ENCODE peak calls at places on chromosomes 2 and 18, in four cellular contexts. W is HCT116, Y is Peyer's patch, T is stomach. R is an unnamed sample. For H3K4me1, the result is how much of the 10 kb centered on the place peaks cover.

GRCh38 chr2:5981241-5982055 is 289.3 kb downstream of the SOX11 start:
- DNase-seq in W (no peak), Y (no peak), T (no peak), R (no peak)

GRCh38 chr18:361941-362913 is 94.4 kb upstream of the THOC1 start:
- DNase-seq in W (no peak), Y (no peak), T (no peak), R (no peak)

GRCh38 chr2:166372046-166372445 is 3.7 kb downstream of the SCN9A start:
- DNase-seq in W (no peak), Y (no peak), T (no peak), R (no peak)

GRCh38 chr2:64517511-64517884 is 6.6 kb upstream of the AFTPH start:
- DNase-seq in W (no peak), Y (no peak), T (no peak), R (no peak)

GRCh38 chr2:72920317-72921087 is 3.2 kb downstream of the EMX1 start:
- DNase-seq in W (no peak), Y (no peak), T (peak), R (no peak)

GRCh38 chr18:29874519-29875098 is 1167.9 kb downstream of the DSC3 start:
- DNase-seq in W (peak), Y (no peak), T (no peak), R (no peak)

GRCh38 chr2:212145111-212145510 is 393.5 kb downstream of the ERBB4 start:
- DNase-seq in W (no peak), Y (no peak), T (no peak), R (no peak)

GRCh38 chr2:98515571-98515927 is 70.9 kb downstream of the INPP4A start:
- DNase-seq in W (no peak), Y (no peak), T (no peak), R (no peak)

GRCh38 chr18:41703744-41704530 is 251.1 kb upstream of the PIK3C3 start:
- DNase-seq in W (no peak), Y (no peak), T (no peak), R (no peak)

GRCh38 chr2:72263781-72264060 is 116.1 kb upstream of the CYP26B1 start:
- DNase-seq in W (no peak), Y (no peak), T (no peak), R (no peak)

GRCh38 chr2:189002079-189002478 is 27.9 kb downstream of the COL3A1 start:
- DNase-seq in W (peak), Y (no peak), T (no peak), R (no peak)

GRCh38 chr2:151071382-151071781 is 190.3 kb downstream of the RBM43 start:
- DNase-seq in W (peak), Y (no peak), T (no peak), R (no peak)

GRCh38 chr2:38416296-38417036 is 39.4 kb upstream of the ATL2 start:
- DNase-seq in W (no peak), Y (no peak), T (no peak), R (no peak)

GRCh38 chr18:44781890-44782289 is 101.2 kb downstream of the SETBP1 start:
- DNase-seq in W (no peak), Y (no peak), T (no peak), R (no peak)

GRCh38 chr2:205685314-205686230 is 3.3 kb downstream of the NRP2 start:
- DNase-seq in W (no peak), Y (peak), T (peak), R (no peak)

GRCh38 chr2:88077076-88077475 is 9.5 kb downstream of the SMYD1 start:
- DNase-seq in W (no peak), Y (no peak), T (no peak), R (no peak)

GRCh38 chr2:171409436-171409971 is 24.3 kb downstream of the METTL8 start:
- DNase-seq in W (no peak), Y (no peak), T (no peak), R (no peak)

GRCh38 chr18:9017170-9017899 is 85.2 kb upstream of the NDUFV2 start:
- DNase-seq in W (peak), Y (peak), T (peak), R (peak)

GRCh38 chr2:111900859-111901258 is 2.5 kb downstream of the MERTK start:
- DNase-seq in W (no peak), Y (no peak), T (peak), R (no peak)

GRCh38 chr2:153169567-153169966 is 309.0 kb downstream of the RPRM start:
- DNase-seq in W (no peak), Y (no peak), T (no peak), R (no peak)

GRCh38 chr2:102082591-102083586 is 59.7 kb upstream of the IL1R1 start:
- DNase-seq in W (peak), Y (no peak), T (no peak), R (no peak)

GRCh38 chr2:234308814-234309195 is 188.1 kb downstream of the ARL4C start:
- DNase-seq in W (no peak), Y (no peak), T (no peak), R (no peak)

GRCh38 chr2:102743259-102743658 is 18.6 kb upstream of the TMEM182 start:
- DNase-seq in W (no peak), Y (no peak), T (no peak), R (no peak)

GRCh38 chr2:28558421-28558820 is 62.6 kb downstream of the PLB1 start:
- DNase-seq in W (no peak), Y (no peak), T (no peak), R (no peak)

GRCh38 chr2:227884511-227884947 is 13.1 kb downstream of the DAW1 start:
- DNase-seq in W (peak), Y (peak), T (peak), R (no peak)

GRCh38 chr2:74383254-74383653 is 3.1 kb upstream of the DCTN1 start:
- DNase-seq in W (no peak), Y (no peak), T (no peak), R (no peak)

GRCh38 chr2:128276878-128277675 is 41.6 kb downstream of the HS6ST1 start:
- DNase-seq in W (no peak), Y (peak), T (no peak), R (no peak)

GRCh38 chr2:120846406-120847095 is 110.9 kb downstream of the GLI2 start:
- DNase-seq in W (no peak), Y (peak), T (no peak), R (no peak)

GRCh38 chr18:27704721-27705361 is 472.1 kb downstream of the CDH2 start:
- DNase-seq in W (no peak), Y (no peak), T (no peak), R (no peak)

GRCh38 chr2:10084956-10085851 is 5.0 kb upstream of the CYS1 start:
- DNase-seq in W (no peak), Y (no peak), T (no peak), R (no peak)

GRCh38 chr2:101348851-101349250 is 38.5 kb downstream of the CREG2 start:
- DNase-seq in W (no peak), Y (no peak), T (no peak), R (no peak)

GRCh38 chr2:152635635-152636298 is 81.5 kb downstream of the PRPF40A start:
- DNase-seq in W (peak), Y (peak), T (peak), R (no peak)

GRCh38 chr2:23286765-23287155 is 98.2 kb upstream of the KLHL29 start:
- DNase-seq in W (no peak), Y (no peak), T (no peak), R (no peak)

GRCh38 chr2:119198267-119198840 is 25.3 kb upstream of the STEAP3 start:
- DNase-seq in W (no peak), Y (no peak), T (no peak), R (no peak)
- TF ChIP-seq CTCF in W (no peak), Y (no peak), T (no peak), R (no peak)

GRCh38 chr18:3649559-3650426 is 199.8 kb downstream of the TGIF1 start:
- DNase-seq in W (no peak), Y (no peak), T (no peak), R (no peak)
- H3K4me1 ChIP-seq in W (half or more), Y (under half), T (under half), R (under half)

DNA sequence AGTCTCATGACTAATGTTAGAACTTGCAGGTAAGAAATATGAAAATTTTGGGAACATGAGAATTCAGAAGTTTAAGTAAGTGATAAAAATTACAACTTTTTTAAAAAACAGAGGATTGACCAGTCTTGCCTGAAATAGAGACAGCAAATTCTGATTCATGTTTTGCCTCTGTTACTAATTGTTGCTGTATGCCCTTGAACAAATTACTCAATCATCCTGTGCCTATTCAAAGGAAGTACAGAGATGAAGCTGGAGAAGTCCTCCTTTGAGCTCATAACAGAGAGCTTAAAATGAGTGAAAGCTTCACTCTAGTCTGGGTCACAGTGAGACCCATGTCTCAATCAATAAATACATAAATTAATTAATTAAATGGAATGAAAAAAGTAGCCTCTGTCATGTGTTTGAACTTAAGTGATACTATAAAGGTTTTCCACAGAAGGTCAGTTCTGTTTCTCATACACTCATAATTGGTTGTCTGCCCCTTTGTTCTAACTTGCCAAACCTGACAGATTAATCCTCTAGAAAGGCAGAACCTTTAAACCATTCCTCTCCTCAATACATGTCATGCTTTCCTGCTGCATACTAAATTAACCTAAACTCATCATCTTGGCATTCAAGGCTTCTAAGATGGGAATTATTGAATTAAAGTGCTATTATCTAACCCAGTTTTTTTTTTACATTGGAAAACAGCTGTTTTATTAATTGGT is 374.6 kb upstream of the LRATD1 start:
- DNase-seq in W (no peak), Y (no peak), T (no peak), R (no peak)
- TF ChIP-seq POLR2A in W (no peak), Y (no peak), T (no peak), R (no peak)

GRCh38 chr18:78805840-78806239 is 173.8 kb upstream of the SALL3 start:
- DNase-seq in W (no peak), Y (no peak), T (no peak), R (no peak)
- TF ChIP-seq CTCF in W (no peak), Y (no peak), T (no peak), R (no peak)

DNA sequence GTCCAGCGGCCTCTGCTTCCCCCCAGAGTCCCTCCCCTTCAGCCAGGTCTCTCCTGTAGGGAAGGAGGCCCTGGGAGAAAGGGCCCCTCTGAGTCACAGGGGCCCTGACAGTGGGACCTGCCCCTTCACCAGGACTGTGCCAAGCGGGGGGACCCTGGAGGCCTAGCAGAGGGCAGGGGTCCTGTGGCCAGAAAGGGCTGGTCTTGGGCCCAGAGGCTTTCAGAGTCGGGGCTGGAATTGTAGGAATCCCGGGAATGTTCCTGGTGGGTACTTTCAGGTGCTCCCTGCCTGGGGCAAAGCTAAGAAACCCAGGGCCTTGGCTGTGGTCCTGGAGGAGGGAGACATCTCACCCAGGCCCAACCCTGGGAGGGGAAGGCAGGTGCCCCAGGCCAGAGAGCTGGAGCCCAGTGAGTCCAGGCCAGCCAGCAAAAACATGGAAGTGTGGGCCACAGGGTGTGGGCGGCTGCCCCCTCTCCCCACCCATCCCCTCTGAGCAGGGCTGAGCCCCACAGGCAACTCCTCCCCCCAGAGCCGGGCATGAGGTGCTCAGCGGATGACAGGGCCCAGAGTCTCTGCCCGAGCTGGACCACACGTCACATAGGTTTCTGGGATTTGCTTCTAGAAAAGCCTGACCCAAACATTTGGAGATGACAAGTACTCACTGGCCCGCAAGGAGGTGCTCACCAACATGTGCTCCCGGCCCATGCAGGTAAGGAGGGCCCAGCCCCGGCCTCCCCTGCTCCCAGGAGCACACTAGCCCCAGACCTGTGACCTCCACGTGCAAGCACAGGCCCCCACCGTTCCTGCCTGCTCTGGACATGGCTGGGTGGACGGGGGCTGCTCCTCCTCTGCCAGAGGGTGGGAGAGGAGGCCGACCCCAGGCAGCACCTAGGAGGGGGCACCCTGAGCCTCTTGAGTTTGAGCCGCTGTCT is 48.2 kb upstream of the ALPP start:
- DNase-seq in W (no peak), Y (peak), T (no peak), R (no peak)
- H3K4me1 ChIP-seq in W (under half), Y (under half), T (under half), R (under half)

GRCh38 chr18:21111351-21112139 is at the start of gene ROCK1:
- DNase-seq in W (peak), Y (peak), T (peak), R (peak)

GRCh38 chr18:21112140-21112473 is 494 bp upstream of the ROCK1 start:
- DNase-seq in W (no peak), Y (no peak), T (no peak), R (no peak)

GRCh38 chr18:21112543-21113105 is 1.0 kb upstream of the ROCK1 start:
- DNase-seq in W (no peak), Y (no peak), T (no peak), R (no peak)

GRCh38 chr18:21109936-21110666 is 1.5 kb downstream of the ROCK1 start:
- DNase-seq in W (no peak), Y (no peak), T (no peak), R (no peak)

DNA sequence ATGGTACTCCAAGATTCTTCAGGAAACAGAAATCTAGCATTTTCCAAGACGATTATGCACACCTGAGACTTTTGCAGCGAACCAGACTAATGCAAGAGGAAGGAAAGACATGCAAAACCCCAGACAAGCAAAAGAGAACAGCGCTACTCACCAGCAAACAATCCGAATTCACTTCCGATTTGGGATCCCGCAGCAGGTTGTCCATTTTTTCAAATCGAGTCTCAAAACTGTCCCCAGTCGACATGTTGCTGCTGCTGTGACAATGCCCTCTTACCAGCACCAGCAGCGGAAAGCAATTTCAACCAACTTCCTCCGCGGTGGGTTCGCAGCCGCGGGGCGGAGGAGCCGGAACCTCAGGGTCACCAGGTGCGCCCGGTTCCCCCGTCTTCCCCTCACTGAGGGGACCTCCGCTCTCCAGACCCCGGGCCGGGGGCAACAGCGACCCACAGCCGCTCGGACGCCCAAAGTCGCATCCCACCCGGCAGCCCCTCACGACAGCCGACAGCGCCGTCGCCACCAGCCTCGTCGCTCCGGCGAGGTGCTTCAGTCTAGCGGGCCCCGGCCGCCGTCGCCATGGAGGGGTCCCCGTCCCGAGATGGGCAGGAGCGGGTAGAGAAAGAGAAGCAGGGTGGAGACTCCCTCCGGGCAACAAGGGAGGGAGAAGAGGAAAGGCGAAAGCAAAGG is 804 bp downstream of the ROCK1 start:
- DNase-seq in W (no peak), Y (peak), T (peak), R (no peak)
- TF ChIP-seq POLR2A in W (no peak), Y (no peak), T (no peak), R (no peak)

GRCh38 chr2:214311031-214311533 is 99.8 kb upstream of the VWC2L start:
- DNase-seq in W (no peak), Y (no peak), T (no peak), R (no peak)
- TF ChIP-seq CTCF in W (peak), Y (no peak), T (no peak), R (no peak)

GRCh38 chr2:24350826-24351626 is 9.3 kb downstream of the ITSN2 start:
- DNase-seq in W (no peak), Y (no peak), T (no peak), R (no peak)
- H3K4me1 ChIP-seq in W (under half), Y (under half), T (under half), R (under half)

GRCh38 chr2:241493092-241493491 is 15.3 kb downstream of the STK25 start:
- DNase-seq in W (no peak), Y (no peak), T (no peak), R (no peak)
- TF ChIP-seq POLR2A in W (no peak), Y (no peak), T (no peak), R (no peak)